ENCODE peak calls at places on chromosomes 4 and X, in four cellular contexts. I is K562, U is GM12878, L is HepG2. V is an unnamed sample.

GRCh38 chr4:26131053-26131452 is 189.8 kb upstream of the RBPJ start:
- DNase-seq in U (no peak), L (no peak), I (no peak), V (no peak)

GRCh38 chrX:51395807-51396728 is 63.4 kb downstream of the NUDT10 start:
- DNase-seq in U (no peak), I (peak), L (no peak), V (peak)

GRCh38 chr4:150874386-150875226 is 140.5 kb downstream of the LRBA start:
- DNase-seq in L (no peak), I (no peak), U (no peak), V (no peak)

GRCh38 chrX:64151911-64152310 is 53.6 kb downstream of the AMER1 start:
- DNase-seq in I (no peak), L (no peak), U (no peak), V (no peak)

GRCh38 chrX:136275553-136275952 is 24.4 kb upstream of the MAP7D3 start:
- DNase-seq in U (no peak), L (peak), I (no peak), V (no peak)

GRCh38 chr4:168585168-168586091 is 88.6 kb downstream of the PALLD start:
- DNase-seq in I (peak), L (peak), U (no peak), V (peak)

GRCh38 chr4:117987464-117987863 is 46.8 kb upstream of the NDST3 start:
- DNase-seq in I (no peak), U (no peak), L (no peak), V (no peak)

GRCh38 chrX:105872921-105873320 is 50.6 kb downstream of the NRK start:
- DNase-seq in I (no peak), L (no peak), U (no peak), V (no peak)

DNA sequence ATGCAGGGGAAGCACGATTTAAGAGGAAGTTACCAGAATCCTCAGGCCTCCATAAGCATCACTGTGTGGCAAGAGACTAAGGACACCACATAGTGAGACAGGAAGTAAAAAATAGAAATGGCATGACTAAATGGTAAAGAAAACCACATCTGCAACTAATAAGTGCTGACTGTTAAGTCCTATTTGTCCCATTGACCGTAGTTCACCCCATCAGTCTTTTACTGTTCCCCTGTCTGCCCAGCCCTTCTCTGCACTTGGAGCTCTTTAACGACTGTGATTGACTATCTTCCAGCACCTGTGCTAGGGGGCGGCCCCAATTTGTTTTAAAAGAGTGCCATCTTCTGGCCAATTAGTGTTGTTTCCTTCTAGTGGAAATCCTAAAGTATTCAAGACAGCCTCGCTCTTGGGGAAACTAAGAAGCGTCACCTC is 94.2 kb downstream of the MAOA start:
- DNase-seq in I (peak), U (no peak), L (peak), V (peak)
- TF ChIP-seq BHLHE40 in I (no peak), U (no peak), L (no peak), V (no peak)

GRCh38 chr4:59161249-59161648 is 2038.9 kb upstream of the ADGRL3 start:
- DNase-seq in U (no peak), I (no peak), L (no peak), V (no peak)
- TF ChIP-seq FOXK2 in U (no peak), I (no peak), L (no peak), V (no peak)

DNA sequence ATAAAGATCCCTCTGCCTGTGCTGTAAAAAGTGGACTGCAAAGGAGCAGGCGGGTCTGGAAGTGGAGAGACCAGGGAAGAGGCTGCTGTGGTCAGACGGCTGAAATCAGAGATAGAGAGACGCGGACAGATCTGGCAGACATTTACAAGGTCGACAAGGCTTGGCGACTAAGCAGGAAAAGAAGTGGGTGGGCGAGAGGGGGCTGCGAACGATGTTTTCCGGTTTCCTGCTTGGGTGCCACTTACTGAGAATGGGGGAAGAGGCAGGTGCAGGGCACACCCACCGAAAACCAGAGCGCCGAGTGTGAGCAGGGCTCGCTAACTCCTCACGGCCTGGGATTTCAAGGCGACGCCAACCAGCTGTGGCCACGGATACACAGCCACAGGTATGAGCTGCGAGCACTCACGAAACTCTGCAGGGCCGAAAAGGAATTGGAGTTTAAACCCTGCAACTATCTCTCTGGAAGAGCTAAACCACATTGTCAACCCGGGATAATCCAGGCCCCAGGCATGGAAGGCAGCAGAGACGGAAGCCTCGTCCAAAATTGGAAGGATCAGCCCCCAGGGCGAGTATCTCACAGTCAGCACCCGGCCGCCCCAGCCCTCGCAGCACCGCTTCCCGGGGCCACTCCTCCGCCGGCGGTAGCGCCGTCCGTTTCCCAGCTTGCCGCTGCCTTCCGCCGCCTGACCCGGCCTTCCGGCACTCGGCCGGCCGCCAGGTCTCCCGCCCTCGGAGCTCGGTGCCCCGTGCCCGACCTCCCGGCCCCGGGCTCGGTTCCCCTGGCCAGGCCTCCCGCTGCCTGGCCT is 824 bp downstream of the CASP3 start:
- DNase-seq in L (peak), I (peak), U (no peak), V (no peak)
- TF ChIP-seq BHLHE40 in L (no peak), I (no peak), U (peak), V (no peak)

GRCh38 chrX:130179170-130179569 is 7.4 kb downstream of the RAB33A start:
- DNase-seq in I (no peak), U (no peak), L (no peak), V (no peak)

GRCh38 chrX:130176942-130177341 is 5.2 kb downstream of the RAB33A start:
- DNase-seq in I (no peak), L (no peak), U (no peak), V (no peak)

GRCh38 chrX:130174051-130174704 is 2.4 kb downstream of the RAB33A start:
- DNase-seq in L (no peak), U (no peak), I (peak), V (no peak)

GRCh38 chrX:130174937-130175336 is 3.2 kb downstream of the RAB33A start:
- DNase-seq in I (no peak), U (no peak), L (no peak), V (no peak)

DNA sequence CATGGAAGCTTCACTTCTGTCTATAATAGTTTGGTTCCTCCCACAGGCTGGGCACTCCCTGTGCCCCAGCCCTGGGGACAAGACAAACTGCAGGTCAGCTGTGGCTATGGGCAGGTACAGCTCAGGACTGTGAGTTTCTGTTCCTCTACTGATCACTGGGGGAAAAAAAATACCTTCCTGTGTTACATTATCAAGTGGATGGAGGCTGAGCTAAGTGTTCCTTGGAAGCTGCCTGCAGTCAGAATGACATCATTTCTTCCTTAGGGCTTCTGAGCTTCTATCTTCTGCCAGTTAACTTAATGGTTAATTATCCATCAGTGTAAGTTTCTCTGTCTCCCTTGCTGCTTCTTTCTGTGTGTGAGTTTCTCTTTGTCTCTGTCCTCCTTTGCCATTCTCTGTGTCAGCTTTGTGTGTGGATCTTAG is 4.6 kb downstream of the RAB33A start:
- DNase-seq in L (no peak), I (no peak), U (peak), V (no peak)
- TF ChIP-seq FOXK2 in L (no peak), I (no peak), U (no peak), V (no peak)

DNA sequence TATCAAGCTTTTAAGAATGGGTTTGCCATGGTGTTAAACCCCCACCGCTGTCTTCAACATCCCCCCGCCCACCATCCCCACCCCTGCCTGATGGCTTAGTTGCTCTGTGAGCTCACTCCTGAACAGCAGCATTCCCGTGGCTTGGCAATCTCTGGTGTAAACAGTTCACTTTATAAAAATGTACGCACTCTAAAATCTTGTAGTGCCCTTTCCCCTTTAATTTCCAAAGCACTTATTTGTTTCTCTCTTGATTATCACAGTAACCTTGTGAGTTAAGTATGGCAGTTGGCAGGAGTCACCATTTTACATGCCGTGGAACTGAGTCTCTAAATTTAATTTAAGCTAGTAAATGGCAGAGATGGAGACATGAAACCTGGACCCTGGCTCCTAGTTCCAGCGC is 123.0 kb downstream of the AFF1 start:
- DNase-seq in U (no peak), L (no peak), I (no peak), V (no peak)
- TF ChIP-seq BHLHE40 in U (no peak), L (no peak), I (no peak), V (no peak)

DNA sequence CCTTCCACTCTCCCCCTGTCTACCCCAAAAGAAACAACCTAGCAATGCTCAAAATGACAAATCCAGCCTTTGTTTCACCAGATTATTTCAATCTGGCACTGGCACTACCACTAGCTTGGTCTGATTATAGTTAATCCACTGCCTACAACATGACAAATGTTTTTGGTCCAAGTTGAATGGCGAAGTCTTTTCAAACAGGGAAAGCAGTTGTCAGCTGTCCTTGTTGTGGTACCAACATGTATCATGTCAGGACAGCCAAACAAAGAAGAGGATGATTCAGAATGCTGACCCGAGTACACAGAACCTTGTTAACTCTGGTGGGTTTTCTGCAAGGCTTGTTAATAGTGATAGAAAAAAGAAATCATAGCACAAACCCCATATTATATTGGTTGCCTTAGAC is 160.8 kb upstream of the ANK2 start:
- DNase-seq in U (no peak), I (no peak), L (no peak), V (no peak)
- TF ChIP-seq FOXK2 in U (no peak), I (no peak), L (no peak), V (no peak)

V was measured in HEK293T.